ENCODE peak calls at places on chromosomes 4 and X, in ten cellular contexts. One of them, this sample, is unnamed.

GRCh38 chrX:115177941-115178340 is 11.3 kb upstream of the RBMXL3 start:
- DNase-seq in BE2C: no peak
- DNase-seq in WERI-Rb-1: no peak
- DNase-seq in choroid plexus epithelial cell: peak; percentile 30
- DNase-seq in fibroblast of the aortic adventitia: no peak
- DNase-seq in AG09319: no peak
- DNase-seq in foreskin keratinocyte: no peak
- DNase-seq in GM13976: no peak
- DNase-seq in RWPE2: no peak
- DNase-seq in gastrocnemius medialis: no peak
- DNase-seq in this sample: no peak

GRCh38 chr4:14178421-14178820 is 550.9 kb upstream of the BOD1L1 start:
- DNase-seq in BE2C: no peak
- DNase-seq in WERI-Rb-1: no peak
- DNase-seq in choroid plexus epithelial cell: peak; percentile 66
- DNase-seq in fibroblast of the aortic adventitia: peak; percentile 72
- DNase-seq in AG09319: no peak
- DNase-seq in foreskin keratinocyte: peak; percentile 46
- DNase-seq in GM13976: no peak
- DNase-seq in RWPE2: no peak
- DNase-seq in gastrocnemius medialis: no peak
- DNase-seq in this sample: no peak

GRCh38 chr4:89615056-89615455 is 221.9 kb downstream of the SNCA start:
- DNase-seq in BE2C: no peak
- DNase-seq in WERI-Rb-1: no peak
- DNase-seq in choroid plexus epithelial cell: no peak
- DNase-seq in fibroblast of the aortic adventitia: no peak
- DNase-seq in AG09319: no peak
- DNase-seq in foreskin keratinocyte: no peak
- DNase-seq in GM13976: no peak
- DNase-seq in RWPE2: no peak
- DNase-seq in gastrocnemius medialis: no peak
- DNase-seq in this sample: no peak

GRCh38 chr4:105709081-105709450 is 482 bp downstream of the GSTCD start:
- DNase-seq in BE2C: peak; percentile 21
- DNase-seq in WERI-Rb-1: peak; percentile 57
- DNase-seq in choroid plexus epithelial cell: peak; percentile 9
- DNase-seq in fibroblast of the aortic adventitia: peak; percentile 10
- DNase-seq in AG09319: no peak
- DNase-seq in foreskin keratinocyte: no peak
- DNase-seq in GM13976: peak; percentile 47
- DNase-seq in RWPE2: no peak
- DNase-seq in gastrocnemius medialis: peak; percentile 10
- DNase-seq in this sample: no peak

GRCh38 chr4:16573744-16574143 is 324.7 kb downstream of the LDB2 start:
- DNase-seq in BE2C: no peak
- DNase-seq in WERI-Rb-1: no peak
- DNase-seq in choroid plexus epithelial cell: peak; percentile 62
- DNase-seq in fibroblast of the aortic adventitia: peak; percentile 86
- DNase-seq in AG09319: peak; percentile 75
- DNase-seq in foreskin keratinocyte: peak; percentile 44
- DNase-seq in GM13976: no peak
- DNase-seq in RWPE2: no peak
- DNase-seq in gastrocnemius medialis: no peak
- DNase-seq in this sample: no peak

GRCh38 chrX:115602308-115602707 is 41.3 kb downstream of the PLS3 start:
- DNase-seq in BE2C: no peak
- DNase-seq in WERI-Rb-1: no peak
- DNase-seq in choroid plexus epithelial cell: no peak
- DNase-seq in fibroblast of the aortic adventitia: no peak
- DNase-seq in AG09319: no peak
- DNase-seq in foreskin keratinocyte: no peak
- DNase-seq in GM13976: no peak
- DNase-seq in RWPE2: no peak
- DNase-seq in gastrocnemius medialis: no peak
- DNase-seq in this sample: no peak

GRCh38 chr4:164116286-164116685 is 621.8 kb downstream of the TMA16 start:
- DNase-seq in BE2C: no peak
- DNase-seq in WERI-Rb-1: no peak
- DNase-seq in choroid plexus epithelial cell: no peak
- DNase-seq in fibroblast of the aortic adventitia: no peak
- DNase-seq in AG09319: no peak
- DNase-seq in foreskin keratinocyte: no peak
- DNase-seq in GM13976: no peak
- DNase-seq in RWPE2: no peak
- DNase-seq in gastrocnemius medialis: no peak
- DNase-seq in this sample: no peak

GRCh38 chr4:168751263-168752225 is 254.7 kb downstream of the PALLD start:
- DNase-seq in BE2C: no peak
- DNase-seq in WERI-Rb-1: no peak
- DNase-seq in choroid plexus epithelial cell: peak; percentile 85
- DNase-seq in fibroblast of the aortic adventitia: peak; percentile 78
- DNase-seq in AG09319: no peak
- DNase-seq in foreskin keratinocyte: peak; percentile 37
- DNase-seq in GM13976: no peak
- DNase-seq in RWPE2: no peak
- DNase-seq in gastrocnemius medialis: no peak
- DNase-seq in this sample: no peak

GRCh38 chrX:22314211-22314610 is 41.5 kb downstream of the CBLL2 start:
- DNase-seq in BE2C: no peak
- DNase-seq in WERI-Rb-1: no peak
- DNase-seq in choroid plexus epithelial cell: no peak
- DNase-seq in fibroblast of the aortic adventitia: peak; percentile 50
- DNase-seq in AG09319: no peak
- DNase-seq in foreskin keratinocyte: no peak
- DNase-seq in GM13976: no peak
- DNase-seq in RWPE2: no peak
- DNase-seq in gastrocnemius medialis: no peak
- DNase-seq in this sample: no peak

GRCh38 chr4:83631066-83631465 is 95.2 kb downstream of the GPAT3 start:
- DNase-seq in BE2C: no peak
- DNase-seq in WERI-Rb-1: no peak
- DNase-seq in choroid plexus epithelial cell: peak; percentile 42
- DNase-seq in fibroblast of the aortic adventitia: peak; percentile 88
- DNase-seq in AG09319: no peak
- DNase-seq in foreskin keratinocyte: no peak
- DNase-seq in GM13976: no peak
- DNase-seq in RWPE2: no peak
- DNase-seq in gastrocnemius medialis: no peak
- DNase-seq in this sample: no peak

GRCh38 chrX:112513154-112513553 is 166.6 kb downstream of the LHFPL1 start:
- DNase-seq in BE2C: no peak
- DNase-seq in WERI-Rb-1: no peak
- DNase-seq in choroid plexus epithelial cell: peak; percentile 1
- DNase-seq in fibroblast of the aortic adventitia: no peak
- DNase-seq in AG09319: peak; percentile 57
- DNase-seq in foreskin keratinocyte: peak; percentile 1
- DNase-seq in GM13976: no peak
- DNase-seq in RWPE2: no peak
- DNase-seq in gastrocnemius medialis: no peak
- DNase-seq in this sample: no peak

GRCh38 chr4:172573899-172574298 is 594.7 kb upstream of the GALNT7 start:
- DNase-seq in BE2C: no peak
- DNase-seq in WERI-Rb-1: no peak
- DNase-seq in choroid plexus epithelial cell: peak; percentile 26
- DNase-seq in fibroblast of the aortic adventitia: no peak
- DNase-seq in AG09319: no peak
- DNase-seq in foreskin keratinocyte: no peak
- DNase-seq in GM13976: no peak
- DNase-seq in RWPE2: no peak
- DNase-seq in gastrocnemius medialis: no peak
- DNase-seq in this sample: no peak

GRCh38 chrX:105282077-105282476 is 61.6 kb upstream of the TEX13A start:
- DNase-seq in BE2C: no peak
- DNase-seq in WERI-Rb-1: no peak
- DNase-seq in choroid plexus epithelial cell: no peak
- DNase-seq in fibroblast of the aortic adventitia: no peak
- DNase-seq in AG09319: no peak
- DNase-seq in foreskin keratinocyte: no peak
- DNase-seq in GM13976: no peak
- DNase-seq in RWPE2: no peak
- DNase-seq in gastrocnemius medialis: no peak
- DNase-seq in this sample: no peak

GRCh38 chr4:181541396-181541795 is 701.8 kb upstream of the TENM3 start:
- DNase-seq in BE2C: no peak
- DNase-seq in WERI-Rb-1: no peak
- DNase-seq in choroid plexus epithelial cell: peak; percentile 54
- DNase-seq in fibroblast of the aortic adventitia: peak; percentile 60
- DNase-seq in AG09319: no peak
- DNase-seq in foreskin keratinocyte: peak; percentile 25
- DNase-seq in GM13976: no peak
- DNase-seq in RWPE2: no peak
- DNase-seq in gastrocnemius medialis: no peak
- DNase-seq in this sample: no peak

GRCh38 chr4:176404591-176404990 is 84.8 kb downstream of the SPCS3 start:
- DNase-seq in BE2C: no peak
- DNase-seq in WERI-Rb-1: no peak
- DNase-seq in choroid plexus epithelial cell: peak; percentile 73
- DNase-seq in fibroblast of the aortic adventitia: peak; percentile 44
- DNase-seq in AG09319: no peak
- DNase-seq in foreskin keratinocyte: peak; percentile 69
- DNase-seq in GM13976: no peak
- DNase-seq in RWPE2: no peak
- DNase-seq in gastrocnemius medialis: no peak
- DNase-seq in this sample: no peak

GRCh38 chr4:181964731-181965130 is 278.5 kb upstream of the TENM3 start:
- DNase-seq in BE2C: no peak
- DNase-seq in WERI-Rb-1: no peak
- DNase-seq in choroid plexus epithelial cell: no peak
- DNase-seq in fibroblast of the aortic adventitia: no peak
- DNase-seq in AG09319: no peak
- DNase-seq in foreskin keratinocyte: no peak
- DNase-seq in GM13976: no peak
- DNase-seq in RWPE2: no peak
- DNase-seq in gastrocnemius medialis: no peak
- DNase-seq in this sample: no peak

GRCh38 chr4:168868044-168868855 is 141.8 kb downstream of the CBR4 start:
- DNase-seq in BE2C: no peak
- DNase-seq in WERI-Rb-1: peak; percentile 65
- DNase-seq in choroid plexus epithelial cell: peak; percentile 88
- DNase-seq in fibroblast of the aortic adventitia: peak; percentile 91
- DNase-seq in AG09319: peak; percentile 60
- DNase-seq in foreskin keratinocyte: peak; percentile 89
- DNase-seq in GM13976: no peak
- DNase-seq in RWPE2: no peak
- DNase-seq in gastrocnemius medialis: no peak
- DNase-seq in this sample: no peak

GRCh38 chr4:151644625-151645024 is 116.2 kb downstream of the GATB start:
- DNase-seq in BE2C: peak; percentile 70
- DNase-seq in WERI-Rb-1: peak; percentile 82
- DNase-seq in choroid plexus epithelial cell: no peak
- DNase-seq in fibroblast of the aortic adventitia: no peak
- DNase-seq in AG09319: no peak
- DNase-seq in foreskin keratinocyte: no peak
- DNase-seq in GM13976: no peak
- DNase-seq in RWPE2: no peak
- DNase-seq in gastrocnemius medialis: no peak
- DNase-seq in this sample: peak; percentile 75
- TF ChIP-seq CTCF in BE2C: peak; percentile 83
- TF ChIP-seq CTCF in WERI-Rb-1: peak; percentile 95
- TF ChIP-seq CTCF in choroid plexus epithelial cell: peak; percentile 51
- TF ChIP-seq CTCF in fibroblast of the aortic adventitia: peak; percentile 34
- TF ChIP-seq CTCF in AG09319: peak; percentile 28
- TF ChIP-seq CTCF in foreskin keratinocyte: peak; percentile 58
- TF ChIP-seq CTCF in GM13976: peak; percentile 21
- TF ChIP-seq CTCF in RWPE2: peak; percentile 34
- TF ChIP-seq CTCF in gastrocnemius medialis: peak; percentile 51
- TF ChIP-seq CTCF in this sample: peak; percentile 54

GRCh38 chr4:37802068-37802666 is 24.3 kb upstream of the PGM2 start:
- DNase-seq in BE2C: peak; percentile 77
- DNase-seq in WERI-Rb-1: peak; percentile 82
- DNase-seq in choroid plexus epithelial cell: peak; percentile 69
- DNase-seq in fibroblast of the aortic adventitia: peak; percentile 68
- DNase-seq in AG09319: peak; percentile 27
- DNase-seq in foreskin keratinocyte: peak; percentile 74
- DNase-seq in GM13976: no peak
- DNase-seq in RWPE2: no peak
- DNase-seq in gastrocnemius medialis: peak; percentile 57
- DNase-seq in this sample: peak; percentile 35
- TF ChIP-seq CTCF in BE2C: peak; percentile 93
- TF ChIP-seq CTCF in WERI-Rb-1: peak; percentile 77
- TF ChIP-seq CTCF in choroid plexus epithelial cell: peak; percentile 72
- TF ChIP-seq CTCF in fibroblast of the aortic adventitia: peak; percentile 64
- TF ChIP-seq CTCF in AG09319: peak; percentile 63
- TF ChIP-seq CTCF in foreskin keratinocyte: peak; percentile 94
- TF ChIP-seq CTCF in GM13976: peak; percentile 55
- TF ChIP-seq CTCF in RWPE2: peak; percentile 93
- TF ChIP-seq CTCF in gastrocnemius medialis: peak; percentile 73
- TF ChIP-seq CTCF in this sample: peak; percentile 32

DNA sequence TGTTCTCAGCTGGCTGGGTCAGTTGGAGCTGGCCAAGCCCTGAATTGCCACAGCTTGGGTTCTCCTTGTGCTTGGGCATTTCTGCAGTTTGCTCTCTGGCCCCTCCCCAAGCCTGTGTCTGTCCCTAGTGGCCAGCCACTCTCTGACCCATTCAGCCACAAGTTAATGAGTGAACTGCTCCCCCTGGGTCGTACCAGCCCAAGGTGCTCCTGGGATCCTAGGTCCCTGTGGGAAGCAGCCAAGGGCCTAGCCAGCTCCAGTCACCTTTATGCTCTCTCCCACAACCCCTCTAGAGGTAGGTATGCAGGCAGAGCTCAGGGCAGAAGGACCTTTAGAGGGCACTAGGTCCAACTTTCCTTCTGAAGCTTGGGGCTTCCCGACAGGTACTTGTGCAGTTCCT is 51.5 kb downstream of the STARD8 start:
- DNase-seq in BE2C: no peak
- DNase-seq in WERI-Rb-1: no peak
- DNase-seq in choroid plexus epithelial cell: no peak
- DNase-seq in fibroblast of the aortic adventitia: no peak
- DNase-seq in AG09319: no peak
- DNase-seq in foreskin keratinocyte: no peak
- DNase-seq in GM13976: no peak
- DNase-seq in RWPE2: no peak
- DNase-seq in gastrocnemius medialis: peak; percentile 28
- DNase-seq in this sample: no peak
- TF ChIP-seq CTCF in BE2C: no peak
- TF ChIP-seq CTCF in WERI-Rb-1: peak; percentile 6
- TF ChIP-seq CTCF in choroid plexus epithelial cell: no peak
- TF ChIP-seq CTCF in fibroblast of the aortic adventitia: no peak
- TF ChIP-seq CTCF in AG09319: no peak
- TF ChIP-seq CTCF in foreskin keratinocyte: no peak
- TF ChIP-seq CTCF in GM13976: no peak
- TF ChIP-seq CTCF in RWPE2: no peak
- TF ChIP-seq CTCF in gastrocnemius medialis: no peak
- TF ChIP-seq CTCF in this sample: no peak

DNA sequence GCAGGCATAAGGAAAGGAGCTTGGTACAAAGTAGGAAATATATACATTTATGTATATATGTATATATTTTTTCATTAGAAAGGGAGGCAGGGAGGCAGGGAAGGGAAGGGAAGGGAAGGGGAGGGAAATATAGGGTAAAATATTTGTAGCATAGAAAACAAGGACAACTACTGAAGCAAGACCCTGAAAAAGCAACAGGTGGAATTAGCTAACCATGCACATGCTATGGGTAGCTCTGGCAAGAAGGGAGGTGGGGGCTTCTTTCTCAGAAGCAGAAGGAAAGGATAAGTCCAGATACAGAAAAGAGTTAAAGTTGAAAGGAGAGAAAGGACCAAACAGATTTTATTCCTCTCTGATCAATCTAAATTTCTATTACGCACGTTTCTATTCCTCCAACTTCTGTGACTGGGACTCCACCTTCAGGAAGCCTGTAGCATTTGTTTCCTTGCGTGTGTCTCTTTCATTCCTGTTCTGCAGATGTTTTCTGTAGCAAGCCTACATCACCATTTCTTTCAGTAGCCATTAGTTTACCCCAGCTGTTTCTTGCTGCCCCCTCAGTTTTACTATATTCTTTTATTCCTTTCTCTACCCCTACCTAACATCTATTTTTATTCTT is 82.9 kb downstream of the OR13H1 start:
- DNase-seq in BE2C: no peak
- DNase-seq in WERI-Rb-1: no peak
- DNase-seq in choroid plexus epithelial cell: peak; percentile 0
- DNase-seq in fibroblast of the aortic adventitia: peak; percentile 19
- DNase-seq in AG09319: no peak
- DNase-seq in foreskin keratinocyte: no peak
- DNase-seq in GM13976: no peak
- DNase-seq in RWPE2: no peak
- DNase-seq in gastrocnemius medialis: no peak
- DNase-seq in this sample: no peak
- TF ChIP-seq CTCF in BE2C: peak; percentile 19
- TF ChIP-seq CTCF in WERI-Rb-1: peak; percentile 30
- TF ChIP-seq CTCF in choroid plexus epithelial cell: no peak
- TF ChIP-seq CTCF in fibroblast of the aortic adventitia: peak; percentile 21
- TF ChIP-seq CTCF in AG09319: no peak
- TF ChIP-seq CTCF in foreskin keratinocyte: no peak
- TF ChIP-seq CTCF in GM13976: no peak
- TF ChIP-seq CTCF in RWPE2: no peak
- TF ChIP-seq CTCF in gastrocnemius medialis: no peak
- TF ChIP-seq CTCF in this sample: no peak